ENCODE peak calls at places on chromosomes 3 and 15, in nine cellular contexts. F is fibroblast of lung; W is fibroblast of mammary gland; R is stimulated activated CD8-positive, alpha-beta memory T cell treated with anti-CD3 and anti-CD28 coated beads, Interleukin-4, amount 100 ng/mL, for 4 hours; M is AG09319; H is neuronal stem cell; P is AG08396; N is lower lobe of right lung; B is LHCN-M2. V is an unnamed sample.
A peak's percentile ranks its signal among the peaks of the same experiment; 100 is the strongest.

GRCh38 chr3:135125171-135125801 is 330.2 kb downstream of the EPHB1 start:
- DNase-seq in R (no peak), N (no peak), M (no peak), W (peak; percentile 44), P (peak; percentile 29), B (peak; percentile 13), H (peak; percentile 63), F (peak; percentile 26), V (no peak)

GRCh38 chr3:126121632-126122031 is 37.7 kb upstream of the SLC41A3 start:
- DNase-seq in F (no peak), B (no peak), W (no peak), H (no peak), N (no peak), M (no peak), P (no peak), R (no peak), V (no peak)

GRCh38 chr3:99920530-99921376 is 103.1 kb downstream of the CMSS1 start:
- DNase-seq in H (no peak), P (peak; percentile 30), B (no peak), W (peak; percentile 77), R (no peak), F (peak; percentile 48), N (peak; percentile 59), M (no peak), V (peak; percentile 87)

GRCh38 chr15:39403674-39404117 is 177.2 kb upstream of the THBS1 start:
- DNase-seq in P (peak; percentile 21), R (no peak), N (no peak), H (no peak), W (peak; percentile 68), F (peak; percentile 87), B (peak; percentile 65), M (no peak), V (no peak)

GRCh38 chr3:45480218-45480617 is 91.8 kb downstream of the LARS2 start:
- DNase-seq in B (peak; percentile 41), M (no peak), W (no peak), P (no peak), H (no peak), N (no peak), R (no peak), F (peak; percentile 38), V (no peak)

GRCh38 chr15:63013052-63013808 is 29.3 kb upstream of the TPM1 start:
- DNase-seq in R (no peak), W (peak; percentile 88), H (no peak), N (no peak), P (peak; percentile 45), B (peak; percentile 89), M (no peak), F (peak; percentile 84), V (peak; percentile 23)

GRCh38 chr15:92439311-92439710 is 45.6 kb downstream of the ST8SIA2 start:
- DNase-seq in P (no peak), H (no peak), W (no peak), R (no peak), B (no peak), N (no peak), M (no peak), F (no peak), V (no peak)

GRCh38 chr3:48432411-48433371 is 2.8 kb upstream of the PLXNB1 start:
- DNase-seq in M (no peak), W (no peak), N (no peak), B (peak; percentile 45), P (no peak), F (peak; percentile 31), H (no peak), R (no peak), V (no peak)

GRCh38 chr3:114104414-114104813 is 47.9 kb downstream of the QTRT2 start:
- DNase-seq in F (peak; percentile 34), M (no peak), R (no peak), B (peak; percentile 36), W (no peak), H (no peak), P (no peak), N (no peak), V (no peak)

GRCh38 chr3:70849911-70850699 is 537.7 kb upstream of the MDFIC2 start:
- DNase-seq in H (no peak), N (no peak), F (peak; percentile 92), B (peak; percentile 95), P (peak; percentile 57), R (no peak), M (no peak), W (peak; percentile 85), V (peak; percentile 54)

GRCh38 chr3:155519081-155519480 is 225.6 kb upstream of the STRIT1 start:
- DNase-seq in W (no peak), B (no peak), P (no peak), M (no peak), N (no peak), F (no peak), R (no peak), H (no peak), V (no peak)

GRCh38 chr15:85642693-85643058 is 152.0 kb downstream of the KLHL25 start:
- DNase-seq in H (no peak), B (no peak), R (no peak), M (peak; percentile 79), W (peak; percentile 46), P (peak; percentile 50), F (peak; percentile 84), N (no peak), V (no peak)

GRCh38 chr15:83905874-83906273 is 252.0 kb downstream of the ADAMTSL3 start:
- DNase-seq in H (no peak), R (no peak), M (no peak), B (no peak), P (no peak), W (no peak), N (no peak), F (no peak), V (no peak)

GRCh38 chr15:64622410-64623260 is 152.8 kb downstream of the RBPMS2 start:
- DNase-seq in H (no peak), N (no peak), M (no peak), F (no peak), P (no peak), B (no peak), W (no peak), R (peak; percentile 15), V (no peak)

GRCh38 chr3:142501004-142501926 is 53.4 kb upstream of the XRN1 start:
- DNase-seq in F (peak; percentile 90), B (peak; percentile 89), W (peak; percentile 86), H (no peak), M (peak; percentile 50), N (no peak), P (peak; percentile 23), R (no peak), V (no peak)

V was measured in tibial nerve.